ENCODE peak calls at places on chromosome 22, in nine cellular contexts. U is transverse colon, K is gastrocnemius medialis, S is A549, P is stomach, L is sigmoid colon, V is H1, N is IMR-90, B is adrenal gland. H is an unnamed sample.

GRCh38 chr22:31829505-31829904 is 75.7 kb downstream of the DEPDC5 start:
- DNase-seq in U (no peak), K (no peak), S (peak), P (no peak), L (no peak), V (no peak), N (peak), B (peak), H (no peak)

GRCh38 chr22:47366026-47366767 is 603.7 kb downstream of the TBC1D22A start:
- DNase-seq in U (no peak), K (no peak), S (no peak), P (peak), L (no peak), V (no peak), N (no peak), B (no peak), H (no peak)

GRCh38 chr22:24337894-24338645 is 67.4 kb downstream of the SPECC1L start:
- DNase-seq in U (no peak), K (no peak), S (no peak), P (no peak), L (no peak), V (no peak), N (no peak), B (no peak), H (no peak)

GRCh38 chr22:44204937-44205712 is 24.4 kb downstream of the PARVG start:
- DNase-seq in U (no peak), K (no peak), S (no peak), P (no peak), L (peak), V (no peak), N (no peak), B (no peak), H (no peak)

GRCh38 chr22:41831828-41832552 is 915 bp upstream of the SREBF2 start:
- DNase-seq in U (no peak), K (no peak), S (no peak), P (no peak), L (no peak), V (no peak), N (peak), B (no peak), H (no peak)

GRCh38 chr22:45493286-45493771 is 9.4 kb upstream of the FBLN1 start:
- DNase-seq in U (no peak), K (no peak), S (no peak), P (no peak), L (peak), V (no peak), N (no peak), B (peak), H (no peak)

GRCh38 chr22:43881091-43882061 is 10.4 kb downstream of the PNPLA5 start:
- DNase-seq in U (no peak), K (no peak), S (no peak), P (no peak), L (peak), V (no peak), N (no peak), B (no peak), H (no peak)

GRCh38 chr22:49950396-49950994 is 10.1 kb upstream of the PIM3 start:
- DNase-seq in U (peak), K (no peak), S (no peak), P (peak), L (no peak), V (no peak), N (no peak), B (no peak), H (no peak)

GRCh38 chr22:27123880-27124279 is 466.5 kb downstream of the MIAT start:
- DNase-seq in U (no peak), K (no peak), S (no peak), P (no peak), L (no peak), V (no peak), N (no peak), B (no peak), H (no peak)

GRCh38 chr22:31995046-31995445 is 48.0 kb upstream of the SLC5A1 start:
- DNase-seq in U (no peak), K (no peak), S (no peak), P (no peak), L (no peak), V (no peak), N (no peak), B (no peak), H (peak)

GRCh38 chr22:45163074-45163416 is 680 bp upstream of the NUP50 start:
- DNase-seq in U (peak), K (no peak), S (peak), P (no peak), L (peak), V (no peak), N (peak), B (peak), H (peak)

GRCh38 chr22:39184586-39185577 is 32.4 kb upstream of the CBX7 start:
- DNase-seq in U (no peak), K (no peak), S (no peak), P (no peak), L (peak), V (no peak), N (no peak), B (peak), H (no peak)

GRCh38 chr22:36048911-36049677 is 20.5 kb upstream of the RBFOX2 start:
- DNase-seq in U (no peak), K (no peak), S (no peak), P (no peak), L (no peak), V (no peak), N (peak), B (no peak), H (no peak)

GRCh38 chr22:41833369-41834004 is 582 bp downstream of the SREBF2 start:
- DNase-seq in U (peak), K (no peak), S (peak), P (peak), L (peak), V (no peak), N (no peak), B (peak), H (peak)

GRCh38 chr22:33697640-33698039 is 222.6 kb downstream of the LARGE1 start:
- DNase-seq in U (no peak), K (no peak), S (no peak), P (no peak), L (no peak), V (no peak), N (peak), B (no peak), H (no peak)

GRCh38 chr22:22909605-22910271 is 22.1 kb downstream of the IGLL5 start:
- DNase-seq in U (no peak), K (no peak), S (no peak), P (no peak), L (no peak), V (no peak), N (no peak), B (no peak), H (no peak)

GRCh38 chr22:37849089-37849751 is at the start of gene EIF3L:
- DNase-seq in U (peak), K (peak), S (peak), P (peak), L (peak), V (peak), N (peak), B (peak), H (peak)
- TF ChIP-seq POLR2A in U (peak), K (peak), S (peak), P (no peak), L (peak), V (peak), N (peak), B (peak), H (peak)

DNA sequence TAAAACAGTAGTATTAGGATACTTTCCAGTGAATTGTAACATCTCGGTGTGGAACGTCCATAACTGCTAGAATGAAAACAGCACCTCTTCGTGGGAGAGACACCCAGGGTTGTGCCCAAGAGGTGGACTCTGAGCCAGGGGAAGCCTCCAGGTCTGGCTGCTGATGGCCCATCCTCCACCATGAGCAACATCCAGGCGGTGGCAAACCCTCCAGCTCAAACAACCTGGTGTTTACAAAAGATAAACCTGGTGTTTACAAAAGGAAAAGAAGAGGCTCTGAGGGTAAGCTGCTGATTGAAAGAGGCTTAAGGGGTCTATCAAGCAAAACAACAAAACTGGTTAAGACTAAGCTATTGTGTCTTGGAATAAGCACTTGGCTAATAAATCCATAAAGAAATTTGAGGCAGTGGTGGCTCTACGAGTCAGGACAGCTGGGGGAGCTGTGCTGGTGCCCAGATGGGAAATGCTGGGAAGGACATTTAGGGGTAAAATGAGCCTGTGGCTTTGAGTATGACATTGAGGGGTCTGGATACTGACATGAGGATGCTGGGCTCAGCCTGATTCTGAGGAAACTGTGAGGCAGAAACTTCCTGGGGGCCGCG is 909.0 kb downstream of the BRD1 start:
- DNase-seq in U (no peak), K (no peak), S (no peak), P (peak), L (peak), V (no peak), N (no peak), B (no peak), H (no peak)
- TF ChIP-seq POLR2A in U (no peak), K (no peak), S (no peak), P (no peak), L (no peak), V (no peak), N (no peak), B (no peak), H (no peak)

DNA sequence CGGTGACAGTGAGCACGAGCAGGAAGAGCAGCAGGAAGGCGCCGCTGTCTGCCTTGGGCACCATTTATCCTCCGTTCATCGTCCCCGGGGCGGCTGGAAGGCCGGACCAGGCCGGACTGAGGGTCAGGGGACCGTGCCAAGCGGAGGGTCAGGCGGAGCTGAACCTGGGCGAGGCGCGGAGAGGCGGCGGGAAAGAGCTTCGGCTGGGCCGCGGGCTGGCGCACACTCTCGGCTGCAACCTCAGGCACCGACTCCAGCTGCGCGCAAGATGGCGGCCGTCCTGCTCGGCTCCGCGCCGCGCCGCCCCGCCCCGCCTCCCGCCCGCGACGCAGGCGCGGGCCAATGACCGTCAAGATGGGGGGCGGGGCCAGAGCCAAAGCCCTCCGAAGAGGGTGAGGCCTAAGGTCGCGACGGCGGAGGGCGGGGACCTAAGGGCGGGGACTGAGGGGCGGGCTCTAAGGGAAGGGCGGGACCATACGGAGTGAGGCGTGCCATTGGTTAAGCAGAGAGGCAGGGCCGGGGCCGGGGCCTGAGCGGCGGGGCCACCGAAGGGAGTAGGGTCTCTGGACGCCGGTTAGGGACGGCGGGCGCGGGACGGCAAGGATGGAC is at the start of gene DGCR2:
- DNase-seq in U (peak), K (peak), S (peak), P (peak), L (peak), V (peak), N (peak), B (peak), H (peak)
- TF ChIP-seq POLR2A in U (peak), K (peak), S (peak), P (no peak), L (peak), V (peak), N (peak), B (peak), H (peak)

GRCh38 chr22:37681001-37681424 is 5.1 kb upstream of the NOL12 start:
- DNase-seq in U (no peak), K (no peak), S (no peak), P (no peak), L (no peak), V (no peak), N (peak), B (no peak), H (no peak)

GRCh38 chr22:37681556-37682049 is 4.5 kb upstream of the NOL12 start:
- DNase-seq in U (peak), K (peak), S (peak), P (peak), L (peak), V (no peak), N (peak), B (peak), H (peak)

GRCh38 chr22:37686002-37686982 is at the start of gene NOL12:
- DNase-seq in U (peak), K (peak), S (peak), P (peak), L (peak), V (peak), N (peak), B (peak), H (peak)

GRCh38 chr22:37680191-37680851 is 4.9 kb downstream of the LGALS1 start:
- DNase-seq in U (no peak), K (no peak), S (no peak), P (no peak), L (no peak), V (no peak), N (peak), B (no peak), H (no peak)

GRCh38 chr22:37684803-37685615 is 1.1 kb upstream of the NOL12 start:
- DNase-seq in U (peak), K (no peak), S (no peak), P (no peak), L (no peak), V (no peak), N (no peak), B (no peak), H (no peak)
- TF ChIP-seq POLR2A in U (peak), K (no peak), S (no peak), P (no peak), L (no peak), V (no peak), N (no peak), B (no peak), H (no peak)

DNA sequence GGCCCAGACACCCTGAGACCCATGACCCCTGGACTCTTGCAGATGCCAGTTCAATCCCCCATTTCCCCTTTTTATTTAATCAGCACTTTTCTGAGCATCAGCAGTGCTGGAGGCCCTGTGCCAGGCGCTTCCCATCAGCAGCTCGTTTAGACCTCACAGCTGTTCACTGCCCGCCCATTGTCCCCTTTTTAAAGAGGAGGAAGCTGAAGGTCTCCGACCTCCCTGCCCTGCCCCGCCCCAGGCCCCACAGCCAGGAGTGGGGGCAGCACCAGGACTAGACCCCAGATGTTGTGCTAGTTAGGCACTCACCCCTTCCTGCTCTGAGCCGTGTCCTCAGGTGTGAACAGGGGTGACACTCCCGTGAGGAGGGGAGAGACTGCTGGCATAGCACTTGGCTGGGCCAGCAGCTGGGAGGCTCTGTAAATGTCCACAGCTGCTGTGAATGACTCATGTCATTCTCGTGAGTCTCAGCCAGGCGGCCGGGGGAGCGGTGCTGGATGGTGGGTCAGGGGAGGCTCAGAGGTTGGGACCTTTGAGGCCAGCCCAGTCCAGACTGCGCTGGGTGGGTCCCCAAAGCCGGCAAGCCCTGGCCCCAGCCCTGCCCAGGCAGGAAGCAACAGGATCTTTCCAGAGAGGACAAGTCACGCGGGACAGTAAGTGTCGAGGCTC is 19.9 kb downstream of the EMID1 start:
- DNase-seq in U (peak), K (no peak), S (no peak), P (no peak), L (peak), V (no peak), N (peak), B (peak), H (no peak)
- TF ChIP-seq POLR2A in U (no peak), K (no peak), S (no peak), P (no peak), L (no peak), V (no peak), N (no peak), B (no peak), H (peak)